ENCODE peak calls at places on chromosomes 5 and 9, in five cellular contexts. K, R, I, W and E are unnamed samples.

GRCh38 chr5:80255425-80255751 is 460 bp downstream of the SERINC5 start:
- DNase-seq in W (peak; percentile 50), I (no peak), K (peak; percentile 57), R (peak; percentile 79), E (peak; percentile 80)

GRCh38 chr9:134550584-134550983 is 91.0 kb upstream of the COL5A1 start:
- DNase-seq in W (no peak), K (no peak), I (no peak), R (no peak), E (no peak)

GRCh38 chr5:114243983-114244305 is 117.9 kb upstream of the KCNN2 start:
- DNase-seq in K (no peak), W (no peak), I (no peak), R (no peak), E (no peak)

GRCh38 chr9:114006155-114006550 is 71.9 kb downstream of the AMBP start:
- DNase-seq in R (no peak), W (no peak), K (peak; percentile 7), I (no peak), E (no peak)

GRCh38 chr5:68007446-68007845 is 208.1 kb upstream of the PIK3R1 start:
- DNase-seq in K (peak; percentile 53), R (no peak), W (peak; percentile 78), I (no peak), E (no peak)

GRCh38 chr5:145493435-145493834 is 341.7 kb downstream of the PRELID2 start:
- DNase-seq in I (no peak), K (no peak), W (no peak), R (no peak), E (no peak)

GRCh38 chr9:33498387-33498786 is 24.7 kb upstream of the NOL6 start:
- DNase-seq in I (no peak), W (peak; percentile 20), K (no peak), R (no peak), E (peak; percentile 42)

GRCh38 chr9:37611961-37612360 is 19.6 kb upstream of the TOMM5 start:
- DNase-seq in R (no peak), K (no peak), W (no peak), I (no peak), E (no peak)

GRCh38 chr5:102547659-102548058 is 48.9 kb upstream of the SLCO6A1 start:
- DNase-seq in K (no peak), W (no peak), I (no peak), R (no peak), E (no peak)
- TF ChIP-seq POLR2A in K (no peak), W (no peak), I (no peak), R (no peak), E (no peak)

GRCh38 chr5:56588636-56589485 is 226.5 kb upstream of the MAP3K1 start:
- DNase-seq in R (peak; percentile 54), K (peak; percentile 72), W (no peak), I (no peak), E (no peak)
- TF ChIP-seq POLR2A in R (no peak), K (no peak), W (no peak), I (no peak), E (no peak)

GRCh38 chr9:69835412-69836080 is 14.9 kb downstream of the CFAP95 start:
- DNase-seq in I (no peak), W (no peak), R (no peak), K (no peak), E (no peak)
- TF ChIP-seq POLR2A in I (no peak), W (no peak), R (no peak), K (no peak), E (no peak)

GRCh38 chr9:70049236-70049635 is 5.6 kb downstream of the MAMDC2 start:
- DNase-seq in I (no peak), W (peak; percentile 79), K (peak; percentile 90), R (no peak), E (no peak)

GRCh38 chr9:70046274-70047070 is 2.8 kb downstream of the MAMDC2 start:
- DNase-seq in K (no peak), I (no peak), W (no peak), R (no peak), E (no peak)

GRCh38 chr9:70053864-70054263 is 10.2 kb downstream of the MAMDC2 start:
- DNase-seq in I (peak; percentile 31), W (no peak), R (no peak), K (no peak), E (no peak)

GRCh38 chr9:70052768-70053167 is 9.1 kb downstream of the MAMDC2 start:
- DNase-seq in W (no peak), R (no peak), I (no peak), K (no peak), E (no peak)

GRCh38 chr9:70049672-70050271 is 6.1 kb downstream of the MAMDC2 start:
- DNase-seq in R (no peak), I (no peak), K (peak; percentile 89), W (peak; percentile 55), E (no peak)
- TF ChIP-seq POLR2A in R (no peak), I (no peak), K (no peak), W (no peak), E (no peak)

GRCh38 chr5:1112596-1113331 is 901 bp upstream of the SLC12A7 start:
- DNase-seq in I (peak; percentile 19), W (no peak), R (no peak), K (no peak), E (no peak)

GRCh38 chr5:1110930-1111726 is 735 bp downstream of the SLC12A7 start:
- DNase-seq in W (no peak), K (no peak), I (no peak), R (no peak), E (peak; percentile 73)

GRCh38 chr5:1113332-1113690 is 1.4 kb upstream of the SLC12A7 start:
- DNase-seq in K (no peak), W (no peak), I (no peak), R (no peak), E (no peak)

GRCh38 chr5:1110260-1110929 is 1.5 kb downstream of the SLC12A7 start:
- DNase-seq in K (no peak), R (no peak), W (no peak), I (no peak), E (peak; percentile 25)

DNA sequence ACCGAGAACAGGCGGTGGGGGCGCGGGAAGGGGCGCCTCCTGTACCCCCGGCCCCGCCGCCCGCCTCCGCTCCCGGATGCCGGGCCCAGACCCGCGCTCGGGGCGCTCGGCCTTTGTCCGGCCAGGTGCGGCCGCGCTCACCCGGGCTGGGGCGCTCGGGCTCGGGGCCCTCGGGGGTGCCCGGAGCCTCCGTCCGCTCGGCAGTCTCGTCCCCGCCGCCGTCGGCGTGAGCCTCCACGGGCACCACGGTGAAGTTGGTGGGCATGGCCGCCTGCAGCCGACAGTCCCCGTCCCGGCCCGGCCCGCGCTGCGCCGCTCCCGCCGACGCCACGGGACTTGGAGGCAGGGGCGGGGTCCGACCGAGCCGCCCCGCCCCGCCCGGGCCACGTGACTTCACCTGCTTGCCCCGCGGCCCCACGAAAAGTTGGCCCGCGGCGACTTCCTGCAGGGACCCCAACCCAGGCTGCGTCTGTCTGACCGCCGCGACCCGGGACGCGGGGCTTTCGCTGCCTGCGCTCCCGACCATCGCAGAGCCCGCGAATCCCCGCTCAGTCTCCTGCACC is at the start of gene SLC12A7:
- DNase-seq in R (peak; percentile 83), I (no peak), K (no peak), W (no peak), E (peak; percentile 53)
- TF ChIP-seq POLR2A in R (peak; percentile 96), I (peak; percentile 73), K (peak; percentile 21), W (peak; percentile 32), E (peak; percentile 55)